ENCODE peak calls at places on chromosomes 3 and 15, in five cellular contexts. One of them, this sample, is unnamed.

GRCh38 chr15:33458421-33458820 is 147.7 kb downstream of the RYR3 start:
- DNase-seq in IMR-90: no peak
- DNase-seq in stimulated activated CD4-positive, alpha-beta T cell treated with anti-CD3 and anti-CD28 coated beads, Interleukin-15, amount 100 ng/mL, for 1 hour: no peak
- DNase-seq in HTR-8/SVneo: no peak
- DNase-seq in activated CD8-positive, alpha-beta memory T cell treated with anti-CD3 and anti-CD28 coated beads for 48 hours: no peak
- DNase-seq in this sample: no peak

GRCh38 chr3:9342696-9343095 is 20.2 kb upstream of the THUMPD3 start:
- DNase-seq in IMR-90: no peak
- DNase-seq in stimulated activated CD4-positive, alpha-beta T cell treated with anti-CD3 and anti-CD28 coated beads, Interleukin-15, amount 100 ng/mL, for 1 hour: no peak
- DNase-seq in HTR-8/SVneo: no peak
- DNase-seq in activated CD8-positive, alpha-beta memory T cell treated with anti-CD3 and anti-CD28 coated beads for 48 hours: no peak
- DNase-seq in this sample: no peak

GRCh38 chr15:75199347-75199976 is 2.2 kb upstream of the C15orf39 start:
- DNase-seq in IMR-90: no peak
- DNase-seq in stimulated activated CD4-positive, alpha-beta T cell treated with anti-CD3 and anti-CD28 coated beads, Interleukin-15, amount 100 ng/mL, for 1 hour: no peak
- DNase-seq in HTR-8/SVneo: no peak
- DNase-seq in activated CD8-positive, alpha-beta memory T cell treated with anti-CD3 and anti-CD28 coated beads for 48 hours: no peak
- DNase-seq in this sample: no peak

GRCh38 chr15:51737538-51738305 is at the start of gene LYSMD2:
- DNase-seq in IMR-90: peak
- DNase-seq in stimulated activated CD4-positive, alpha-beta T cell treated with anti-CD3 and anti-CD28 coated beads, Interleukin-15, amount 100 ng/mL, for 1 hour: peak
- DNase-seq in HTR-8/SVneo: peak
- DNase-seq in activated CD8-positive, alpha-beta memory T cell treated with anti-CD3 and anti-CD28 coated beads for 48 hours: peak
- DNase-seq in this sample: peak

GRCh38 chr3:71916747-71917369 is 131.9 kb upstream of the PROK2 start:
- DNase-seq in IMR-90: peak
- DNase-seq in stimulated activated CD4-positive, alpha-beta T cell treated with anti-CD3 and anti-CD28 coated beads, Interleukin-15, amount 100 ng/mL, for 1 hour: no peak
- DNase-seq in HTR-8/SVneo: no peak
- DNase-seq in activated CD8-positive, alpha-beta memory T cell treated with anti-CD3 and anti-CD28 coated beads for 48 hours: no peak
- DNase-seq in this sample: no peak

GRCh38 chr3:15300318-15301078 is 31.9 kb downstream of the SH3BP5 start:
- DNase-seq in IMR-90: peak
- DNase-seq in stimulated activated CD4-positive, alpha-beta T cell treated with anti-CD3 and anti-CD28 coated beads, Interleukin-15, amount 100 ng/mL, for 1 hour: no peak
- DNase-seq in HTR-8/SVneo: peak
- DNase-seq in activated CD8-positive, alpha-beta memory T cell treated with anti-CD3 and anti-CD28 coated beads for 48 hours: no peak
- DNase-seq in this sample: no peak

GRCh38 chr15:76470691-76471090 is 134.1 kb downstream of the ISL2 start:
- DNase-seq in IMR-90: peak
- DNase-seq in stimulated activated CD4-positive, alpha-beta T cell treated with anti-CD3 and anti-CD28 coated beads, Interleukin-15, amount 100 ng/mL, for 1 hour: no peak
- DNase-seq in HTR-8/SVneo: no peak
- DNase-seq in activated CD8-positive, alpha-beta memory T cell treated with anti-CD3 and anti-CD28 coated beads for 48 hours: no peak
- DNase-seq in this sample: no peak

GRCh38 chr3:192409203-192409837 is 318.0 kb downstream of the FGF12 start:
- DNase-seq in IMR-90: no peak
- DNase-seq in stimulated activated CD4-positive, alpha-beta T cell treated with anti-CD3 and anti-CD28 coated beads, Interleukin-15, amount 100 ng/mL, for 1 hour: no peak
- DNase-seq in HTR-8/SVneo: peak
- DNase-seq in activated CD8-positive, alpha-beta memory T cell treated with anti-CD3 and anti-CD28 coated beads for 48 hours: no peak
- DNase-seq in this sample: no peak

GRCh38 chr15:67511606-67512005 is 9.3 kb upstream of the C15orf61 start:
- DNase-seq in IMR-90: peak
- DNase-seq in stimulated activated CD4-positive, alpha-beta T cell treated with anti-CD3 and anti-CD28 coated beads, Interleukin-15, amount 100 ng/mL, for 1 hour: no peak
- DNase-seq in HTR-8/SVneo: no peak
- DNase-seq in activated CD8-positive, alpha-beta memory T cell treated with anti-CD3 and anti-CD28 coated beads for 48 hours: no peak
- DNase-seq in this sample: no peak

GRCh38 chr3:77553240-77553639 is 513.3 kb downstream of the ROBO2 start:
- DNase-seq in IMR-90: no peak
- DNase-seq in stimulated activated CD4-positive, alpha-beta T cell treated with anti-CD3 and anti-CD28 coated beads, Interleukin-15, amount 100 ng/mL, for 1 hour: no peak
- DNase-seq in HTR-8/SVneo: no peak
- DNase-seq in activated CD8-positive, alpha-beta memory T cell treated with anti-CD3 and anti-CD28 coated beads for 48 hours: no peak
- DNase-seq in this sample: no peak

GRCh38 chr15:70870066-70870465 is 16.1 kb upstream of the LARP6 start:
- DNase-seq in IMR-90: peak
- DNase-seq in stimulated activated CD4-positive, alpha-beta T cell treated with anti-CD3 and anti-CD28 coated beads, Interleukin-15, amount 100 ng/mL, for 1 hour: no peak
- DNase-seq in HTR-8/SVneo: peak
- DNase-seq in activated CD8-positive, alpha-beta memory T cell treated with anti-CD3 and anti-CD28 coated beads for 48 hours: no peak
- DNase-seq in this sample: no peak

GRCh38 chr15:43998607-43999006 is 171.8 kb downstream of the WDR76 start:
- DNase-seq in IMR-90: peak
- DNase-seq in stimulated activated CD4-positive, alpha-beta T cell treated with anti-CD3 and anti-CD28 coated beads, Interleukin-15, amount 100 ng/mL, for 1 hour: no peak
- DNase-seq in HTR-8/SVneo: no peak
- DNase-seq in activated CD8-positive, alpha-beta memory T cell treated with anti-CD3 and anti-CD28 coated beads for 48 hours: no peak
- DNase-seq in this sample: no peak

GRCh38 chr3:102089904-102090492 is 240.7 kb downstream of the NFKBIZ start:
- DNase-seq in IMR-90: peak
- DNase-seq in stimulated activated CD4-positive, alpha-beta T cell treated with anti-CD3 and anti-CD28 coated beads, Interleukin-15, amount 100 ng/mL, for 1 hour: no peak
- DNase-seq in HTR-8/SVneo: peak
- DNase-seq in activated CD8-positive, alpha-beta memory T cell treated with anti-CD3 and anti-CD28 coated beads for 48 hours: no peak
- DNase-seq in this sample: no peak

GRCh38 chr3:157618075-157618760 is 115.0 kb upstream of the VEPH1 start:
- DNase-seq in IMR-90: peak
- DNase-seq in stimulated activated CD4-positive, alpha-beta T cell treated with anti-CD3 and anti-CD28 coated beads, Interleukin-15, amount 100 ng/mL, for 1 hour: no peak
- DNase-seq in HTR-8/SVneo: peak
- DNase-seq in activated CD8-positive, alpha-beta memory T cell treated with anti-CD3 and anti-CD28 coated beads for 48 hours: no peak
- DNase-seq in this sample: no peak

GRCh38 chr3:192947421-192947820 is 29.8 kb upstream of the MB21D2 start:
- DNase-seq in IMR-90: peak
- DNase-seq in stimulated activated CD4-positive, alpha-beta T cell treated with anti-CD3 and anti-CD28 coated beads, Interleukin-15, amount 100 ng/mL, for 1 hour: no peak
- DNase-seq in HTR-8/SVneo: no peak
- DNase-seq in activated CD8-positive, alpha-beta memory T cell treated with anti-CD3 and anti-CD28 coated beads for 48 hours: no peak
- DNase-seq in this sample: no peak

GRCh38 chr3:152583913-152584312 is 251.0 kb upstream of the P2RY1 start:
- DNase-seq in IMR-90: no peak
- DNase-seq in stimulated activated CD4-positive, alpha-beta T cell treated with anti-CD3 and anti-CD28 coated beads, Interleukin-15, amount 100 ng/mL, for 1 hour: no peak
- DNase-seq in HTR-8/SVneo: no peak
- DNase-seq in activated CD8-positive, alpha-beta memory T cell treated with anti-CD3 and anti-CD28 coated beads for 48 hours: no peak
- DNase-seq in this sample: no peak

GRCh38 chr3:151330374-151330773 is 1.0 kb upstream of the P2RY13 start:
- DNase-seq in IMR-90: no peak
- DNase-seq in stimulated activated CD4-positive, alpha-beta T cell treated with anti-CD3 and anti-CD28 coated beads, Interleukin-15, amount 100 ng/mL, for 1 hour: no peak
- DNase-seq in HTR-8/SVneo: no peak
- DNase-seq in activated CD8-positive, alpha-beta memory T cell treated with anti-CD3 and anti-CD28 coated beads for 48 hours: no peak
- DNase-seq in this sample: no peak